ENCODE peak calls at places on chromosomes 3 and 15, in five cellular contexts. V is HCT116, W is SK-N-SH, C is mammary epithelial cell, Y is neural progenitor cell. B is an unnamed sample.

GRCh38 chr3:77799280-77799679 is 759.4 kb downstream of the ROBO2 start:
- DNase-seq in V (no peak), W (no peak), C (no peak), Y (peak; percentile 37), B (no peak)

GRCh38 chr3:42961633-42962032 is 17.5 kb upstream of the GASK1A start:
- DNase-seq in V (peak; percentile 41), W (peak; percentile 65), C (peak; percentile 37), Y (peak; percentile 76), B (peak; percentile 26)

GRCh38 chr3:108736821-108737220 is 20.4 kb downstream of the RETNLB start:
- DNase-seq in V (no peak), W (no peak), C (peak; percentile 9), Y (no peak), B (no peak)

GRCh38 chr3:181358555-181358954 is 353.2 kb upstream of the SOX2 start:
- DNase-seq in V (no peak), W (no peak), C (peak; percentile 31), Y (no peak), B (no peak)

GRCh38 chr15:77034620-77035467 is 36.1 kb downstream of the TSPAN3 start:
- DNase-seq in V (no peak), W (peak; percentile 78), C (no peak), Y (peak; percentile 61), B (peak; percentile 50)

GRCh38 chr3:197599089-197599765 is 43.5 kb upstream of the BDH1 start:
- DNase-seq in V (peak; percentile 60), W (peak; percentile 89), C (peak; percentile 50), Y (peak; percentile 87), B (peak; percentile 87)

GRCh38 chr3:51968175-51968681 is 974 bp upstream of the PCBP4 start:
- DNase-seq in V (no peak), W (peak; percentile 88), C (no peak), Y (peak; percentile 93), B (no peak)

GRCh38 chr3:193732827-193733226 is 139.8 kb downstream of the OPA1 start:
- DNase-seq in V (no peak), W (no peak), C (no peak), Y (no peak), B (no peak)

GRCh38 chr15:60745469-60745971 is 266.6 kb upstream of the ICE2 start:
- DNase-seq in V (no peak), W (no peak), C (no peak), Y (no peak), B (peak; percentile 31)

GRCh38 chr3:122092460-122093165 is 37.5 kb downstream of the CD86 start:
- DNase-seq in V (peak; percentile 10), W (no peak), C (peak; percentile 37), Y (no peak), B (peak; percentile 29)

GRCh38 chr3:23590424-23590823 is 215.3 kb upstream of the UBE2E1 start:
- DNase-seq in V (no peak), W (peak; percentile 70), C (no peak), Y (no peak), B (no peak)

GRCh38 chr15:39591141-39591895 is 10.4 kb downstream of the THBS1 start:
- DNase-seq in V (no peak), W (no peak), C (peak; percentile 19), Y (no peak), B (no peak)

GRCh38 chr3:69997486-69998307 is 1.8 kb upstream of the SAMMSON start:
- DNase-seq in V (no peak), W (peak; percentile 47), C (no peak), Y (no peak), B (no peak)

GRCh38 chr3:150278843-150279341 is 129.2 kb upstream of the TSC22D2 start:
- DNase-seq in V (no peak), W (no peak), C (no peak), Y (peak; percentile 42), B (peak; percentile 62)

GRCh38 chr15:99566157-99566900 is 545 bp downstream of the MEF2A start:
- DNase-seq in V (no peak), W (peak; percentile 76), C (peak; percentile 27), Y (peak; percentile 66), B (peak; percentile 36)

GRCh38 chr3:185423178-185423577 is 60.2 kb downstream of the MAP3K13 start:
- DNase-seq in V (no peak), W (no peak), C (peak; percentile 16), Y (no peak), B (peak; percentile 62)

GRCh38 chr15:92603743-92604470 is 51.7 kb downstream of the FAM174B start:
- DNase-seq in V (no peak), W (no peak), C (no peak), Y (no peak), B (no peak)

GRCh38 chr3:27573780-27574437 is 89.7 kb upstream of the SLC4A7 start:
- DNase-seq in V (no peak), W (no peak), C (no peak), Y (no peak), B (no peak)

GRCh38 chr3:135865085-135865484 is 100.4 kb upstream of the PPP2R3A start:
- DNase-seq in V (no peak), W (no peak), C (no peak), Y (no peak), B (no peak)

GRCh38 chr3:135862361-135862760 is 103.2 kb upstream of the PPP2R3A start:
- DNase-seq in V (no peak), W (no peak), C (no peak), Y (no peak), B (no peak)

GRCh38 chr3:135860761-135861160 is 104.8 kb upstream of the PPP2R3A start:
- DNase-seq in V (no peak), W (no peak), C (no peak), Y (no peak), B (no peak)

GRCh38 chr3:135865554-135865953 is 100.0 kb upstream of the PPP2R3A start:
- DNase-seq in V (no peak), W (no peak), C (no peak), Y (no peak), B (no peak)

DNA sequence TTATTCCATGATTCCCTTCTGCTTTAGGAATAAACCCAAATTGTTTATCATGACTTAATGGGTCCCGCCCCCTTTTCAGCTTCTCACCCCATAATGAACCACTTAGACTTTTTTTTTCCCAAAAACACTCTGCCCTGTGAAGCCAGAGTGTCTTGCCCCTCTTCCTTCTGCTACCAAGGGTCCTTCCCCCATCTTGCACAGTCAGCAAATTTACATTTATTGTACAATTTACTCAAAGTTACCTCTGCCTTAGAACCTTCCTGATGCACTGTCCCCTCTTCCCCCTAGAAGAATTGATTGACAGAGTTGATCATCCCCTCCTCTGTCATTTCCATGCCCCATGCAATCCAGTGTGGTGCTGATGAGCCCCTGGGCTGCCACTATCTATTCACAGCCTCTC is 101.5 kb upstream of the PPP2R3A start:
- DNase-seq in V (no peak), W (no peak), C (no peak), Y (no peak), B (no peak)
- H3K9ac ChIP-seq in V (no peak overlapping the region), W (no peak overlapping the region), C (no peak overlapping the region), Y (no peak overlapping the region), B (no peak overlapping the region)

DNA sequence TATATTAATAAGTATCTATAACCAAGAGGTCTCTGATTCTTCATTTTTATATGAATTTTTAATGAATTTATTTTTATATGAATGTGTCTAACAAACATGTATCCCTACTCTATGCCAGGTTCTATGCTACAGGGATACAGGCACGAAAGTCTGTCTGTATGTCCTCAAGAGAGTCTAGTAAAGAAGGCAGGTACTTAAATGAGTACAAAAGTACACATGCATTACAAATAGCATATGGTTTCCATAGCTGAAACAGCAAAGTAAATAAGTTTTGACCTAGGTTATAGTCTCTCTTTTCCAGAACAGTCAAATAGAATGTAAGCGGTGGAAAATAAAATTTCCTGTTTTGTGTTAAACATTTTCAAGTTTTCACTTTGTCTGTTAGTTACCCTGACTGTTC is 13.3 kb upstream of the ABHD10 start:
- DNase-seq in V (no peak), W (no peak), C (no peak), Y (no peak), B (no peak)
- H3K27me3 ChIP-seq in V (no peaks in the 10 kb centered on the region), W (no peaks in the 10 kb centered on the region), C (no peaks in the 10 kb centered on the region), Y (no peaks in the 10 kb centered on the region), B (no peaks in the 10 kb centered on the region)

GRCh38 chr3:110925804-110926203 is 145.8 kb upstream of the NECTIN3 start:
- DNase-seq in V (no peak), W (no peak), C (no peak), Y (peak; percentile 1), B (no peak)
- TF ChIP-seq CTCF in V (no peak), W (no peak), C (no peak), Y (no peak), B (no peak)

GRCh38 chr3:37096972-37097371 is 77.4 kb downstream of the LRRFIP2 start:
- DNase-seq in V (no peak), W (no peak), C (no peak), Y (no peak), B (no peak)
- H3K9ac ChIP-seq in V (no peak overlapping the region), W (peak overlapping the region; percentile 55), C (no peak overlapping the region), Y (no peak overlapping the region), B (no peak overlapping the region)

DNA sequence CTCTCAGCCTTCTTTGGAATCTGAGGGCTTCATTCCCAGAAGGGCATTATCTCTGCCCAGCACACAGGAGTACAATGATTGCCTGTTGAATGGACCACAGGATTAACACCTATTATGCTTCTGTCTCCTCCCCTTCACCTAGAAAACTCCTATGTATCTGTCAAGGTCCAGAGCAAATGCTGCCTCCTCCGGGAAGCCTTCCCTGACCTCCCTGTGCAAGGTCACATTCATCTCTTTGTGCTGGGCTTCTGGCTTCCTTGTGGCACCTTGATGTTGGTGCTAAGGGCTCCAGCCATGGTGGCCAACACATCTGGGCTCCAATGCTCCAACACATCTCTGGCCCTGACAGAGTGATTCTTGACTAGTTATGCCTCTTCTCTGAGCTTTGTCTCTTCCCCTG is 49.9 kb upstream of the ATP2B2 start:
- DNase-seq in V (no peak), W (no peak), C (no peak), Y (peak; percentile 48), B (no peak)
- H3K27me3 ChIP-seq in V (no peaks in the 10 kb centered on the region), W (no peaks in the 10 kb centered on the region), C (no peaks in the 10 kb centered on the region), Y (no peaks in the 10 kb centered on the region), B (no peaks in the 10 kb centered on the region)

DNA sequence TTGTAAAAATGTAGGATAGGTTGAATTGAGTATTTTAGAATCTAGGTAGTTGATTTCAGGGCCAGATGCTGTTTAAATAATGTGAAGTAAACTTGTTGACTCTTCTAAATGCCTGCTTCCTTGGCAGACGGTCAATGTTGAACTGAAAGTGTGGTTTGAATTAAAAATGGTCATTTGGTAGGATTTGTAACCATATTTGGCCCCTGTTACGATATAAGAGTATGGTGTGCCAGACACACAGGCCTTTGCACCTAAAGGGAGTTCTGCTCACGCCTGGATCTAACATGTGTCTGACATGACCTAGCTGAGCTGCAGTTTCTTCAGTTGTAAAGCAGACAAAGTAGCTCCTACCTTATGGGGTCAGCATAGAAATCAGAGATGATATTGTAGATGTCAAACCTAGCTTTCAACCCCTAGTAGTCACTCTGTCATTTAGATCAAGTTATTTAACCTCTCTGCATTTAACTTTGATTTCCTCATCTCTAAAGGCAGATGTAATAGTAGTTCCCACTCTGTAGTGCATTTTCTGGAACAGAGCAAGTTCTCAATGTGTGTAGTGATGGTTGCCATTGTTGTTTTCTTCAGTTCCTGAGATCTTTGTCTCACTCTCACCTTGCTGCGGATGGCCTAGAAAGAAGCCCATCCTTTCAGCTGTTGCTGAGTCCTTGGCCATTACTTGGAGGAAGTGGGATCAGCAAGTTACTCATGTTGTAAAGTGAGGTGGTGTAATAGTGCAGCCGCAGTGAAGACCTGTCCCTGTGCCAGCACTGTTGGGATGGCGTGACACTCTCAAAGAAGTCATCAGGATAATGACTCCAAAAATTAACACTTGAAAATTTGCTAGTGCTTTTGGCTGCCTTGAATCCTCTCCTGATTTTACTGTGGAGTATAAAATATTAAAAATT is 90.2 kb downstream of the GHSR start:
- DNase-seq in V (no peak), W (no peak), C (no peak), Y (no peak), B (no peak)
- TF ChIP-seq CTCF in V (no peak), W (no peak), C (no peak), Y (no peak), B (no peak)

B was measured in colonic mucosa.